ENCODE peak calls at places on chromosome 14, in six cellular contexts. N is omental fat pad, R is AG10803, J is cardiac fibroblast, Y is Calu3, I is A549. E is an unnamed sample.

GRCh38 chr14:90300649-90301048 is 31.1 kb downstream of the NRDE2 start:
- DNase-seq in N (no peak), R (peak), J (peak), Y (no peak), I (no peak), E (no peak)

GRCh38 chr14:95043732-95044462 is 113.4 kb downstream of the DICER1 start:
- DNase-seq in N (no peak), R (peak), J (no peak), Y (no peak), I (no peak), E (no peak)

GRCh38 chr14:105258846-105259245 is 10.5 kb downstream of the BTBD6 start:
- DNase-seq in N (no peak), R (no peak), J (peak), Y (no peak), I (peak), E (no peak)

GRCh38 chr14:77524536-77524935 is 25.9 kb upstream of the ISM2 start:
- DNase-seq in N (no peak), R (no peak), J (no peak), Y (no peak), I (no peak), E (no peak)

GRCh38 chr14:34713681-34714319 is 593 bp downstream of the CFL2 start:
- DNase-seq in N (no peak), R (peak), J (peak), Y (no peak), I (no peak), E (peak)

GRCh38 chr14:98822917-98823316 is 449.1 kb downstream of the BCL11B start:
- DNase-seq in N (no peak), R (no peak), J (no peak), Y (peak), I (no peak), E (no peak)

GRCh38 chr14:82354126-82354525 is 820.5 kb upstream of the SEL1L start:
- DNase-seq in N (no peak), R (no peak), J (no peak), Y (no peak), I (no peak), E (no peak)

GRCh38 chr14:52351561-52352491 is 37.7 kb downstream of the PTGER2 start:
- DNase-seq in N (no peak), R (peak), J (peak), Y (no peak), I (no peak), E (no peak)

GRCh38 chr14:61335876-61336275 is 14.5 kb downstream of the PRKCH start:
- DNase-seq in N (no peak), R (no peak), J (no peak), Y (no peak), I (no peak), E (no peak)

GRCh38 chr14:50397461-50398196 is 948 bp upstream of the CDKL1 start:
- DNase-seq in N (no peak), R (peak), J (peak), Y (peak), I (peak), E (no peak)

GRCh38 chr14:96146131-96146771 is 58.4 kb upstream of the BDKRB2 start:
- DNase-seq in N (no peak), R (peak), J (peak), Y (no peak), I (no peak), E (no peak)

GRCh38 chr14:76405627-76406026 is 29.7 kb downstream of the ESRRB start:
- DNase-seq in N (no peak), R (no peak), J (no peak), Y (no peak), I (no peak), E (no peak)

GRCh38 chr14:79044894-79045624 is 874.9 kb downstream of the NRXN3 start:
- DNase-seq in N (no peak), R (peak), J (peak), Y (no peak), I (peak), E (no peak)

GRCh38 chr14:94816113-94816512 is 46.2 kb upstream of the GSC start:
- DNase-seq in N (no peak), R (peak), J (no peak), Y (no peak), I (no peak), E (no peak)

DNA sequence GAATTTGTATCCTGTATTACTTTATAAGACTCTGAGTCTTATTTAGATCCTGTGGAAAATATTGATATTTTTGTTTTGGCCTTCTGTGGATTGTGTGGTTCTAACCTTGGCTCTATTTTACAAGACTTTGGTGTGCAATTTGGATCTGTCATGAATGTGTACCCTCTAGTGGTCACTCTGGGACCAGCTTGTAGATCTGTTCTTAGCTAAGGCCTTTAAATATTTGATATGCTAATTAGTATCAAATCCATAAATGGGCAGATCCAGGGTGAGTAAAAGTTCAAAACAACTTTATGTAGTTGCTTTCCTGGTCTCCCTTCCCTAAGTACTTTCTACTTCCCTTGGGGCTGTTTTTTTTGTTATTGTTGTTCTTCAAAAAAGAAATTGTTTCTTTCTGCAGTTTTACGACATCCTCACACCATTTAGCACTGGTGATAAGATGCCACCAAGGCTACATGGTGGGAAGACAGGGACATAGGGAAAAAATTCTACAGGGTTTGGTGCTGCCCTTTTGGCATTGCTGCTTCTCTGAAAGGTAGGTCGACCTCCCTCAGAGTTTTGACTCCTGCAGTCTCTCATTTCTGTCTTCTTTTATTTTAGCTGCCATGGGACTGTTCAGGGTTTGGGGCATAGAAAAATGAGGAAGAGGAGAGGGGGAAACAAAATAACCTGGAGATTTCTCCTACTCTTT is 238.5 kb downstream of the GPHN start:
- DNase-seq in N (no peak), R (peak), J (peak), Y (peak), I (peak), E (no peak)
- TF ChIP-seq CTCF in N (no peak), R (peak), J (peak), Y (peak), I (peak), E (peak)

DNA sequence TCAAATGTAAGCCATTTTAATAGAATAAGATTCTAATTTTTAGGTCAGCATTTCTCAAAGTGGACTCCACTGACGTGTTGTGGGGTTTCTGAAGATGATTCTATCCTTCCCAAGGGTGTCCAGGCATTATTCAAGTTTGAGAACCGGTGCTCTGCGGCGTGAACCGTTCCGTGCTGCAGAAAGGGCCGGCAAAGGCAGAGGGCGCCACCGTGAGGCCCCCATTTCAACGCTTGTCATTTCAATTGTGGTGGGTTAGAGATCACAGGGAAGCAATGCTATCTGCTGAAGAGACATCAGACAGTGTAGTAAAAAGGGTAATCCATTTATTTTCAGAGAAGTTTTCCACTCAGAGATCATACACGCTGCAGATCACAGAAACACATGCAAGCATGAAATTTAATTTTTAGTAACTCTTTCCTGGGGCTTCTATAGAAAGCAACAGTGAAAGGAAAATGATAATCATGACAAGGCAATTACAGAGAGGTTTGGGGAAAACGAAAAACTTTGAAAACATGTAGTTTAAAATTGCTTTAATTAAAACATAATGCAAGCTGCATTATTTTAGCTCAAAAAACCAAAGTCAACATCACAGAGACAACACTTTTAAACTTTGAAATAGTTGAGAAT is 201.7 kb downstream of the EXOC5 start:
- DNase-seq in N (no peak), R (no peak), J (peak), Y (peak), I (peak), E (peak)
- TF ChIP-seq CTCF in N (no peak), R (peak), J (peak), Y (peak), I (peak), E (peak)

GRCh38 chr14:100827140-100827517 is 1.2 kb downstream of the MEG3 start:
- DNase-seq in N (no peak), R (no peak), J (peak), Y (no peak), I (no peak), E (no peak)
- TF ChIP-seq CTCF in N (no peak), R (peak), J (peak), Y (no peak), I (peak), E (no peak)

DNA sequence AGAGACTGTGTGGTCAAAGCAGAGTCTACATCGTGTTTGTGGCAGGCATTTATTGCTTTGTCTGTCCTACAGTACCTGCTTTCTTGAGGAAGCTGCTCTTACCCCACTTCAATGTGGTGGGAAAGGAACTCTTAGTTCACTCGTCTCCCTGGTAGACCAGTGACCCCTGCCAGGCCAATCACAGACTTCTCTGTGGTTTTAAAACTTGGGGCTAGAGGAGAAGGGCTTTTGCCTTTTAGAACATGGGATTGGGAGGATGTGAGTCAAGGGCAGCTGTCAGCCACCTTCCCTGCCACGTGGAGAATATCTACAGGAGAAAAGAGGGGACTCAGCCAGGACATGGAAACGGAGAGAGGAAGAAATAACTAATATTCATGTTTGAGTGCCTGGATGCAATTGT is 36.8 kb upstream of the TMED10 start:
- DNase-seq in N (no peak), R (no peak), J (peak), Y (no peak), I (no peak), E (no peak)
- TF ChIP-seq CTCF in N (no peak), R (no peak), J (no peak), Y (no peak), I (no peak), E (no peak)

GRCh38 chr14:103333754-103334643 is at the start of gene EIF5:
- DNase-seq in N (peak), R (peak), J (peak), Y (peak), I (peak), E (peak)
- TF ChIP-seq CTCF in N (no peak), R (peak), J (peak), Y (no peak), I (no peak), E (no peak)

GRCh38 chr14:22812744-22813143 is 2.5 kb downstream of the SLC7A7 start:
- DNase-seq in N (no peak), R (no peak), J (no peak), Y (no peak), I (no peak), E (no peak)
- TF ChIP-seq CTCF in N (no peak), R (no peak), J (no peak), Y (no peak), I (no peak), E (peak)

DNA sequence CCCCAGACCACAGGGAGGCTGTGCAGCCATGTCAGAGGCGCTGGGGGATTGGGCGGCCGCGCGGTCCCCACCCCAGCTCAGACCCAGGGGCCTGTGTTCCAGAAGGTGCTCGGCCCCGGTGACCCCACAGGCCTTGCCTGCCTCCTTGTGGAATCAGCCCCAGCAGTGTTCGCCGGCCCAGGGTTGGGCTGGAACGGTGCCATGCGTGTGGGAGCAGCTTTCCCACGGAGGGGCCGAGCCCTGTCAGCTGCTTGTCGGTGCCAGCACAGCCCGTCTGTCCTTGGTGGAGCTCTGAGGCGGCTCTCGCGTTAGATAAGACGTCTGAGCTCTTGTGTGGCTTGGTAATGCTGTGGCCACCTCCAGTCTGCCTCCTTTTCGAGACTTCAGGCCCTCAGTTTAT is 8.5 kb downstream of the ZFYVE21 start:
- DNase-seq in N (peak), R (peak), J (peak), Y (no peak), I (no peak), E (no peak)
- TF ChIP-seq CTCF in N (no peak), R (no peak), J (no peak), Y (no peak), I (no peak), E (no peak)

DNA sequence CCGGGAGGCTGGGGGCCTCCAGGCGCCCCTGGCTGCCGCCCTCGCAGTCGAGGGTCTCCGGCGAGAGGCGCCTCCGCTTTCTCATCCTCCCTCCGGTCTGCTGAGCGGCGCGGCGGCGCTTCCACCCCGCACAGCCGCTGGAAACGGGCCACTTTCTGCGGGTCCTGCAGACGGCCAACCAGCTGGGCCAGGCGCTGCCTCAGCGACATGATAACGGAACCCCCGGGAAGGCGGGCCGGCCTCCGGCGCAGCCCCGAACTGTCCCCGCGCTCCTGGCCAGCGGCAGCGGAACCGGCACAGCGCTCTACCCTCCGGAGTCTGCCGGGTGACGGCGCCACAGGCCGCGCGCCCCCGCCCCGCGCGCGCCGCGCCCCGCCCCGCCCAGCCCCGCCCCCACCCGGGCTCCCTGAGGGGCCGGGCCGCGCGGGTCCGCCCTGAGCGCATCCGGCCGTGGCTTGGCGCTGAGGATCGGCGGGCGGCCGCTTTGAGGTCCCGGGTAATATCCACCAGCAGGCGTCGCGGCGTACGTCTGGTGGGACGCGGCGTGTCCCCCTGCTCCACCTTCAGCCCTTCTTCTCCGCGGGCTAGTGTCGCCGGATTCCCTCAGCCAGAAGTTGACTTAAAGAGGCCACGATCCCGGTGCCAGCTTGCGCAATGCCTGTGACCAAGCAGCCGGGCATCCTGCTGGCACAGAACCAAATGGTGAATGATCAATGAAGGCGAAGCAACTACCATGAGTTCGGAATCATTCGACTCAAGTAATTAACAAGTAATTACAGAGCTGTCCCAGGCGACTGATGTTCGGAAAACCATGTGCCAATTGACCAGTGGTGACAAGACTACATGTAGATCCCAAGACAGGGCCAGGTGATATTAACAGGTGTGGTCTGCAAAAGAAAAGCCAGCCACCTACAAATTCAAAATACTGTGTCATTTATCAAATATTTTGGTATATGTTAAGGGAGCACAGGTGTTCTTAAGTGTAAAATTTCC is at the start of gene SGPP1:
- DNase-seq in N (peak), R (peak), J (peak), Y (peak), I (peak), E (peak)
- TF ChIP-seq CTCF in N (no peak), R (peak), J (peak), Y (no peak), I (peak), E (peak)

GRCh38 chr14:100271247-100271939 is 32.4 kb downstream of the YY1 start:
- DNase-seq in N (no peak), R (peak), J (peak), Y (peak), I (no peak), E (no peak)
- TF ChIP-seq CTCF in N (no peak), R (peak), J (peak), Y (peak), I (peak), E (no peak)

E was measured in GM20000.